ENCODE peak calls at places on chromosomes 2 and 18, in four cellular contexts. One of them, this sample, is unnamed.

GRCh38 chr2:235005023-235005422 is 53.2 kb downstream of the SH3BP4 start:
- DNase-seq in GM18507: no peak
- DNase-seq in GM13976: no peak
- DNase-seq in T-helper 9 cell: no peak
- DNase-seq in this sample: no peak

GRCh38 chr2:227534714-227535113 is 62.8 kb downstream of the AGFG1 start:
- DNase-seq in GM18507: no peak
- DNase-seq in GM13976: no peak
- DNase-seq in T-helper 9 cell: no peak
- DNase-seq in this sample: no peak

GRCh38 chr2:102291221-102292075 is 19.9 kb upstream of the IL1RL1 start:
- DNase-seq in GM18507: no peak
- DNase-seq in GM13976: no peak
- DNase-seq in T-helper 9 cell: no peak
- DNase-seq in this sample: no peak

GRCh38 chr2:25710750-25711149 is 37.4 kb upstream of the DTNB start:
- DNase-seq in GM18507: no peak
- DNase-seq in GM13976: no peak
- DNase-seq in T-helper 9 cell: no peak
- DNase-seq in this sample: no peak

GRCh38 chr2:68302281-68302680 is 17.5 kb downstream of the CNRIP1 start:
- DNase-seq in GM18507: no peak
- DNase-seq in GM13976: no peak
- DNase-seq in T-helper 9 cell: no peak
- DNase-seq in this sample: no peak

GRCh38 chr18:36843784-36844183 is 14.9 kb downstream of the KIAA1328 start:
- DNase-seq in GM18507: no peak
- DNase-seq in GM13976: no peak
- DNase-seq in T-helper 9 cell: no peak
- DNase-seq in this sample: no peak

GRCh38 chr2:211144078-211144477 is 587.7 kb downstream of the CPS1 start:
- DNase-seq in GM18507: no peak
- DNase-seq in GM13976: no peak
- DNase-seq in T-helper 9 cell: no peak
- DNase-seq in this sample: no peak

GRCh38 chr2:65071499-65072180 is 15.4 kb downstream of the CEP68 start:
- DNase-seq in GM18507: no peak
- DNase-seq in GM13976: no peak
- DNase-seq in T-helper 9 cell: no peak
- DNase-seq in this sample: peak

GRCh38 chr2:16226942-16227664 is 286.8 kb downstream of the MYCN start:
- DNase-seq in GM18507: no peak
- DNase-seq in GM13976: no peak
- DNase-seq in T-helper 9 cell: no peak
- DNase-seq in this sample: no peak

GRCh38 chr2:105712166-105712915 is 32.4 kb upstream of the NCK2 start:
- DNase-seq in GM18507: no peak
- DNase-seq in GM13976: no peak
- DNase-seq in T-helper 9 cell: no peak
- DNase-seq in this sample: peak

GRCh38 chr2:215619989-215620388 is 184.1 kb upstream of the FN1 start:
- DNase-seq in GM18507: no peak
- DNase-seq in GM13976: no peak
- DNase-seq in T-helper 9 cell: no peak
- DNase-seq in this sample: peak

GRCh38 chr2:3041841-3042600 is 335.6 kb downstream of the EIPR1 start:
- DNase-seq in GM18507: no peak
- DNase-seq in GM13976: no peak
- DNase-seq in T-helper 9 cell: no peak
- DNase-seq in this sample: no peak

GRCh38 chr18:35478520-35479435 is 19.0 kb downstream of the INO80C start:
- DNase-seq in GM18507: no peak
- DNase-seq in GM13976: no peak
- DNase-seq in T-helper 9 cell: no peak
- DNase-seq in this sample: peak

GRCh38 chr2:134203175-134203574 is 50.7 kb upstream of the MGAT5 start:
- DNase-seq in GM18507: no peak
- DNase-seq in GM13976: no peak
- DNase-seq in T-helper 9 cell: no peak
- DNase-seq in this sample: no peak

GRCh38 chr2:118443596-118443995 is 355.3 kb downstream of the INSIG2 start:
- DNase-seq in GM18507: no peak
- DNase-seq in GM13976: no peak
- DNase-seq in T-helper 9 cell: no peak
- DNase-seq in this sample: no peak

GRCh38 chr18:46051731-46052461 is 20.2 kb downstream of the PSTPIP2 start:
- DNase-seq in GM18507: no peak
- DNase-seq in GM13976: no peak
- DNase-seq in T-helper 9 cell: no peak
- DNase-seq in this sample: peak

GRCh38 chr18:13112982-13113381 is 105.6 kb upstream of the LDLRAD4 start:
- DNase-seq in GM18507: no peak
- DNase-seq in GM13976: no peak
- DNase-seq in T-helper 9 cell: no peak
- DNase-seq in this sample: peak

GRCh38 chr18:50024466-50024865 is 170.5 kb downstream of the MYO5B start:
- DNase-seq in GM18507: no peak
- DNase-seq in GM13976: no peak
- DNase-seq in T-helper 9 cell: no peak
- DNase-seq in this sample: no peak

GRCh38 chr2:196268022-196268421 is 96.6 kb upstream of the STK17B start:
- DNase-seq in GM18507: no peak
- DNase-seq in GM13976: no peak
- DNase-seq in T-helper 9 cell: no peak
- DNase-seq in this sample: no peak

GRCh38 chr18:73752965-73753364 is 394.7 kb downstream of the FBXO15 start:
- DNase-seq in GM18507: no peak
- DNase-seq in GM13976: no peak
- DNase-seq in T-helper 9 cell: no peak
- DNase-seq in this sample: no peak

GRCh38 chr18:74139888-74140287 is 7.7 kb downstream of the FBXO15 start:
- DNase-seq in GM18507: no peak
- DNase-seq in GM13976: peak
- DNase-seq in T-helper 9 cell: no peak
- DNase-seq in this sample: no peak

GRCh38 chr2:165691615-165692014 is 102.4 kb downstream of the GALNT3 start:
- DNase-seq in GM18507: no peak
- DNase-seq in GM13976: no peak
- DNase-seq in T-helper 9 cell: no peak
- DNase-seq in this sample: no peak

GRCh38 chr2:173752152-173752551 is 213.0 kb downstream of the SP3 start:
- DNase-seq in GM18507: no peak
- DNase-seq in GM13976: no peak
- DNase-seq in T-helper 9 cell: no peak
- DNase-seq in this sample: no peak

GRCh38 chr2:216989335-216990129 is 129.7 kb upstream of the TNP1 start:
- DNase-seq in GM18507: no peak
- DNase-seq in GM13976: no peak
- DNase-seq in T-helper 9 cell: no peak
- DNase-seq in this sample: no peak

GRCh38 chr2:210172219-210172575 is 988 bp upstream of the KANSL1L start:
- DNase-seq in GM18507: no peak
- DNase-seq in GM13976: no peak
- DNase-seq in T-helper 9 cell: no peak
- DNase-seq in this sample: no peak

GRCh38 chr2:230134496-230135073 is 65.9 kb upstream of the SLC16A14 start:
- DNase-seq in GM18507: no peak
- DNase-seq in GM13976: no peak
- DNase-seq in T-helper 9 cell: no peak
- DNase-seq in this sample: no peak

GRCh38 chr2:189959450-189959849 is 103.1 kb downstream of the MSTN start:
- DNase-seq in GM18507: no peak
- DNase-seq in GM13976: no peak
- DNase-seq in T-helper 9 cell: no peak
- DNase-seq in this sample: no peak

GRCh38 chr2:84830095-84830494 is 50.8 kb downstream of the TRABD2A start:
- DNase-seq in GM18507: no peak
- DNase-seq in GM13976: no peak
- DNase-seq in T-helper 9 cell: no peak
- DNase-seq in this sample: no peak

GRCh38 chr2:177474904-177475474 is 82.4 kb downstream of the AGPS start:
- DNase-seq in GM18507: no peak
- DNase-seq in GM13976: no peak
- DNase-seq in T-helper 9 cell: no peak
- DNase-seq in this sample: no peak

GRCh38 chr2:28231110-28231621 is 161.5 kb upstream of the FOSL2 start:
- DNase-seq in GM18507: no peak
- DNase-seq in GM13976: no peak
- DNase-seq in T-helper 9 cell: no peak
- DNase-seq in this sample: no peak

GRCh38 chr2:236661762-236662110 is 92.1 kb downstream of the ACKR3 start:
- DNase-seq in GM18507: no peak
- DNase-seq in GM13976: no peak
- DNase-seq in T-helper 9 cell: no peak
- DNase-seq in this sample: no peak

This sample was measured in Caco-2.